ENCODE peak calls at places on chromosomes 4 and X, in five cellular contexts. One of them, this sample, is unnamed.

GRCh38 chr4:150240011-150240410 is 161.8 kb downstream of the DCLK2 start:
- DNase-seq in HT-29: no peak
- DNase-seq in GM23338: no peak
- DNase-seq in SW480: no peak
- DNase-seq in stimulated activated CD8-positive, alpha-beta memory T cell treated with anti-CD3 and anti-CD28 coated beads, Interleukin-15, amount 100 ng/mL, for 24 hours: no peak
- DNase-seq in this sample: no peak

GRCh38 chr4:122826000-122826595 is 533 bp upstream of the FGF2 start:
- DNase-seq in HT-29: no peak
- DNase-seq in GM23338: peak
- DNase-seq in SW480: no peak
- DNase-seq in stimulated activated CD8-positive, alpha-beta memory T cell treated with anti-CD3 and anti-CD28 coated beads, Interleukin-15, amount 100 ng/mL, for 24 hours: no peak
- DNase-seq in this sample: no peak

GRCh38 chrX:49915352-49916222 is 6.8 kb upstream of the CLCN5 start:
- DNase-seq in HT-29: peak
- DNase-seq in GM23338: peak
- DNase-seq in SW480: peak
- DNase-seq in stimulated activated CD8-positive, alpha-beta memory T cell treated with anti-CD3 and anti-CD28 coated beads, Interleukin-15, amount 100 ng/mL, for 24 hours: no peak
- DNase-seq in this sample: no peak

GRCh38 chrX:53374222-53374820 is 48.1 kb downstream of the SMC1A start:
- DNase-seq in HT-29: no peak
- DNase-seq in GM23338: no peak
- DNase-seq in SW480: no peak
- DNase-seq in stimulated activated CD8-positive, alpha-beta memory T cell treated with anti-CD3 and anti-CD28 coated beads, Interleukin-15, amount 100 ng/mL, for 24 hours: no peak
- DNase-seq in this sample: no peak

GRCh38 chr4:169270156-169270809 is 473 bp downstream of the SH3RF1 start:
- DNase-seq in HT-29: peak
- DNase-seq in GM23338: peak
- DNase-seq in SW480: peak
- DNase-seq in stimulated activated CD8-positive, alpha-beta memory T cell treated with anti-CD3 and anti-CD28 coated beads, Interleukin-15, amount 100 ng/mL, for 24 hours: no peak
- DNase-seq in this sample: no peak

GRCh38 chr4:97987019-97987648 is 156.1 kb downstream of the STPG2 start:
- DNase-seq in HT-29: peak
- DNase-seq in GM23338: peak
- DNase-seq in SW480: peak
- DNase-seq in stimulated activated CD8-positive, alpha-beta memory T cell treated with anti-CD3 and anti-CD28 coated beads, Interleukin-15, amount 100 ng/mL, for 24 hours: no peak
- DNase-seq in this sample: no peak

GRCh38 chr4:11585506-11585905 is 156.8 kb upstream of the HS3ST1 start:
- DNase-seq in HT-29: peak
- DNase-seq in GM23338: no peak
- DNase-seq in SW480: peak
- DNase-seq in stimulated activated CD8-positive, alpha-beta memory T cell treated with anti-CD3 and anti-CD28 coated beads, Interleukin-15, amount 100 ng/mL, for 24 hours: no peak
- DNase-seq in this sample: peak

GRCh38 chr4:94305468-94306225 is 37.0 kb downstream of the HPGDS start:
- DNase-seq in HT-29: no peak
- DNase-seq in GM23338: no peak
- DNase-seq in SW480: no peak
- DNase-seq in stimulated activated CD8-positive, alpha-beta memory T cell treated with anti-CD3 and anti-CD28 coated beads, Interleukin-15, amount 100 ng/mL, for 24 hours: no peak
- DNase-seq in this sample: no peak

GRCh38 chrX:72045141-72045540 is 86.6 kb downstream of the RTL5 start:
- DNase-seq in HT-29: no peak
- DNase-seq in GM23338: no peak
- DNase-seq in SW480: no peak
- DNase-seq in stimulated activated CD8-positive, alpha-beta memory T cell treated with anti-CD3 and anti-CD28 coated beads, Interleukin-15, amount 100 ng/mL, for 24 hours: no peak
- DNase-seq in this sample: no peak

This sample was measured in H54.